ENCODE peak calls at places on chromosomes 3 and 15, in five cellular contexts. U is activated T-helper 1 cell treated with Interleukin-2 at 50 U/mL for 16 hours, Z is left lung, F is NCI-H2171, Y is heart left ventricle. C is an unnamed sample.

GRCh38 chr15:82621970-82622369 is 25.2 kb downstream of the CPEB1 start:
- DNase-seq in U (no peak), Z (no peak), F (no peak), Y (no peak), C (no peak)

GRCh38 chr3:10555263-10555662 is 49.9 kb upstream of the ATP2B2 start:
- DNase-seq in U (no peak), Z (no peak), F (no peak), Y (no peak), C (no peak)

GRCh38 chr3:157429703-157430102 is 6.9 kb upstream of the PTX3 start:
- DNase-seq in U (no peak), Z (no peak), F (no peak), Y (no peak), C (no peak)

GRCh38 chr3:58492385-58492970 is 582 bp downstream of the KCTD6 start:
- DNase-seq in U (no peak), Z (no peak), F (no peak), Y (no peak), C (no peak)

GRCh38 chr3:128385080-128385832 is 81.4 kb downstream of the DNAJB8 start:
- DNase-seq in U (no peak), Z (no peak), F (no peak), Y (peak; percentile 88), C (no peak)

GRCh38 chr3:89360155-89360554 is 252.7 kb downstream of the EPHA3 start:
- DNase-seq in U (no peak), Z (no peak), F (no peak), Y (no peak), C (no peak)

GRCh38 chr3:41323860-41324259 is 124.6 kb downstream of the CTNNB1 start:
- DNase-seq in U (no peak), Z (no peak), F (no peak), Y (no peak), C (no peak)

GRCh38 chr3:64354956-64355355 is 129.7 kb upstream of the PRICKLE2 start:
- DNase-seq in U (no peak), Z (no peak), F (no peak), Y (no peak), C (no peak)

GRCh38 chr3:60755094-60755493 is 496.2 kb downstream of the FHIT start:
- DNase-seq in U (no peak), Z (no peak), F (no peak), Y (no peak), C (no peak)

GRCh38 chr3:188365978-188366698 is 212.2 kb downstream of the LPP start:
- DNase-seq in U (no peak), Z (no peak), F (no peak), Y (no peak), C (no peak)

GRCh38 chr3:148042663-148043445 is 633.7 kb downstream of the ZIC1 start:
- DNase-seq in U (no peak), Z (no peak), F (no peak), Y (no peak), C (no peak)

GRCh38 chr3:52439426-52440248 is 5.3 kb downstream of the SEMA3G start:
- DNase-seq in U (no peak), Z (peak; percentile 74), F (no peak), Y (peak; percentile 19), C (no peak)

GRCh38 chr3:69282191-69282590 is 103.7 kb downstream of the FRMD4B start:
- DNase-seq in U (no peak), Z (no peak), F (no peak), Y (no peak), C (no peak)

C was measured in DMS 273 treated with DMSO at 0.1 percent for 48 hours.